ENCODE peak calls at places on chromosome 16, in four cellular contexts. T, U, B and E are unnamed samples.

GRCh38 chr16:85418978-85419491 is 194.1 kb upstream of the GSE1 start:
- DNase-seq in U (no peak), B (peak), T (no peak), E (peak)

GRCh38 chr16:67544329-67544841 is 15.8 kb downstream of the RIPOR1 start:
- DNase-seq in B (peak), T (no peak), U (no peak), E (peak)

GRCh38 chr16:75860654-75861053 is 134.4 kb upstream of the CPHXL start:
- DNase-seq in U (peak), B (no peak), T (no peak), E (no peak)

GRCh38 chr16:67444259-67445125 is 13.6 kb downstream of the HSD11B2 start:
- DNase-seq in U (peak), B (no peak), T (no peak), E (no peak)

GRCh38 chr16:792221-792995 is 4.0 kb downstream of the CHTF18 start:
- DNase-seq in U (no peak), B (no peak), T (no peak), E (no peak)

GRCh38 chr16:80147021-80147680 is 393.6 kb upstream of the DYNLRB2 start:
- DNase-seq in T (no peak), B (no peak), U (peak), E (no peak)

GRCh38 chr16:16029431-16030011 is 80.1 kb downstream of the ABCC1 start:
- DNase-seq in B (no peak), U (peak), T (no peak), E (no peak)

GRCh38 chr16:66267287-66268137 is 99.0 kb upstream of the CDH5 start:
- DNase-seq in U (no peak), T (no peak), B (no peak), E (no peak)

GRCh38 chr16:75074920-75075687 is 41.5 kb downstream of the LDHD start:
- DNase-seq in U (peak), T (no peak), B (no peak), E (no peak)

GRCh38 chr16:31099860-31100638 is 5.5 kb upstream of the VKORC1 start:
- DNase-seq in U (peak), T (no peak), B (no peak), E (peak)

GRCh38 chr16:88335150-88335685 is 47.5 kb upstream of the ZNF469 start:
- DNase-seq in U (peak), T (no peak), B (no peak), E (no peak)

GRCh38 chr16:50861926-50862325 is 120.0 kb downstream of the CYLD start:
- DNase-seq in B (no peak), T (no peak), U (peak), E (no peak)

GRCh38 chr16:24728891-24729242 is 584 bp upstream of the TNRC6A start:
- DNase-seq in U (no peak), T (no peak), B (no peak), E (no peak)

GRCh38 chr16:83002351-83003334 is 375.9 kb downstream of the CDH13 start:
- DNase-seq in T (no peak), B (no peak), U (peak), E (no peak)

GRCh38 chr16:68901910-68902309 is 58.6 kb downstream of the TANGO6 start:
- DNase-seq in T (no peak), U (peak), B (peak), E (no peak)

GRCh38 chr16:87790278-87791023 is 24.7 kb upstream of the KLHDC4 start:
- DNase-seq in B (peak), U (no peak), T (no peak), E (no peak)

GRCh38 chr16:27762441-27762840 is 212.5 kb downstream of the KATNIP start:
- DNase-seq in T (no peak), B (no peak), U (peak), E (no peak)

GRCh38 chr16:54490089-54490488 is 203.5 kb upstream of the IRX3 start:
- DNase-seq in T (no peak), B (no peak), U (no peak), E (no peak)

GRCh38 chr16:47395733-47396503 is 64.9 kb downstream of the ITFG1 start:
- DNase-seq in U (no peak), T (no peak), B (peak), E (no peak)

GRCh38 chr16:84117482-84117843 is 721 bp upstream of the MBTPS1 start:
- DNase-seq in T (no peak), B (peak), U (peak), E (no peak)

GRCh38 chr16:31420037-31420436 is 8.1 kb downstream of the COX6A2 start:
- DNase-seq in T (no peak), U (no peak), B (no peak), E (no peak)

GRCh38 chr16:17275076-17275732 is 195.6 kb downstream of the XYLT1 start:
- DNase-seq in B (peak), T (no peak), U (no peak), E (no peak)

GRCh38 chr16:81921415-81921814 is 89.9 kb downstream of the SDR42E1 start:
- DNase-seq in U (peak), T (no peak), B (no peak), E (no peak)

GRCh38 chr16:84660973-84661372 is 12.7 kb downstream of the KLHL36 start:
- DNase-seq in U (no peak), B (no peak), T (no peak), E (no peak)

GRCh38 chr16:49620158-49620867 is 235.6 kb downstream of the ZNF423 start:
- DNase-seq in T (peak), B (no peak), U (peak), E (peak)

GRCh38 chr16:82653550-82654511 is 27.1 kb downstream of the CDH13 start:
- DNase-seq in T (no peak), B (no peak), U (peak), E (no peak)

GRCh38 chr16:65446441-65446840 is 324.6 kb upstream of the CDH11 start:
- DNase-seq in U (no peak), T (no peak), B (no peak), E (no peak)

GRCh38 chr16:785563-786535 is 2.3 kb downstream of the RPUSD1 start:
- DNase-seq in B (no peak), T (no peak), U (peak), E (peak)

GRCh38 chr16:10871157-10871991 is 5.6 kb upstream of the CIITA start:
- DNase-seq in B (peak), T (no peak), U (peak), E (peak)